ENCODE peak calls at places on chromosomes 6 and 20, in eight cellular contexts. J, D, C, Q, I, L, S and O are unnamed samples.

GRCh38 chr6:119858901-119859300 is 509.3 kb upstream of the MAN1A1 start:
- DNase-seq in S (no peak), C (no peak), I (no peak), Q (no peak), D (no peak), L (peak), J (no peak), O (no peak)

GRCh38 chr6:2986722-2987196 is 12.9 kb upstream of the NQO2 start:
- DNase-seq in J (no peak), S (no peak), Q (no peak), D (no peak), C (peak), L (peak), I (peak), O (no peak)

GRCh38 chr20:34705383-34706021 is 1.4 kb downstream of the TP53INP2 start:
- DNase-seq in Q (peak), I (no peak), C (no peak), J (no peak), D (peak), L (peak), S (peak), O (peak)

GRCh38 chr6:3912366-3913076 is 63.3 kb downstream of the FAM50B start:
- DNase-seq in J (no peak), D (no peak), S (no peak), C (peak), L (no peak), I (no peak), Q (no peak), O (peak)

GRCh38 chr20:24149881-24150307 is 161.3 kb upstream of the GGTLC1 start:
- DNase-seq in D (peak), S (peak), L (no peak), I (peak), C (no peak), Q (no peak), J (no peak), O (no peak)

GRCh38 chr6:169073311-169073710 is 180.3 kb downstream of the THBS2 start:
- DNase-seq in C (no peak), D (no peak), J (no peak), S (no peak), Q (no peak), L (no peak), I (no peak), O (no peak)

GRCh38 chr20:49400410-49400809 is 82.1 kb downstream of the KCNB1 start:
- DNase-seq in L (no peak), J (peak), D (peak), S (no peak), C (peak), I (no peak), Q (no peak), O (peak)

GRCh38 chr6:140346461-140346860 is 972.0 kb upstream of the CITED2 start:
- DNase-seq in J (peak), D (peak), Q (no peak), S (no peak), C (no peak), I (no peak), L (no peak), O (no peak)

GRCh38 chr6:124924333-124924759 is 37.9 kb upstream of the RNF217 start:
- DNase-seq in D (no peak), C (no peak), S (peak), Q (no peak), I (no peak), J (no peak), L (no peak), O (no peak)

GRCh38 chr20:41369673-41370072 is 3.1 kb upstream of the EMILIN3 start:
- DNase-seq in D (no peak), L (no peak), I (no peak), S (no peak), J (no peak), C (no peak), Q (no peak), O (no peak)

GRCh38 chr20:34246126-34246626 is 5.0 kb downstream of the ASIP start:
- DNase-seq in S (no peak), I (no peak), C (no peak), J (no peak), D (no peak), L (no peak), Q (no peak), O (no peak)

GRCh38 chr6:121897337-121897760 is 461.9 kb downstream of the GJA1 start:
- DNase-seq in L (peak), Q (no peak), S (no peak), I (no peak), D (no peak), J (no peak), C (no peak), O (no peak)

GRCh38 chr6:7051780-7052440 is 55.9 kb upstream of the RREB1 start:
- DNase-seq in L (no peak), S (no peak), Q (peak), I (peak), C (peak), D (peak), J (peak), O (peak)

GRCh38 chr6:45415778-45416518 is 38.2 kb upstream of the SUPT3H start:
- DNase-seq in C (no peak), D (no peak), Q (no peak), L (no peak), I (no peak), S (no peak), J (no peak), O (no peak)

GRCh38 chr6:33073431-33073871 is at the start of gene HLA-DPA1:
- DNase-seq in D (no peak), C (peak), L (peak), Q (peak), S (peak), J (no peak), I (no peak), O (peak)

GRCh38 chr6:142548571-142548970 is 246.8 kb downstream of the ADGRG6 start:
- DNase-seq in S (no peak), I (no peak), J (no peak), L (no peak), D (no peak), C (no peak), Q (no peak), O (no peak)

GRCh38 chr6:142550310-142550709 is 248.5 kb downstream of the ADGRG6 start:
- DNase-seq in I (no peak), J (no peak), C (no peak), L (no peak), Q (no peak), D (no peak), S (no peak), O (no peak)

GRCh38 chr6:142551145-142551811 is 249.5 kb downstream of the ADGRG6 start:
- DNase-seq in S (peak), J (no peak), L (peak), C (no peak), I (no peak), D (no peak), Q (no peak), O (no peak)
- TF ChIP-seq CTCF in S (no peak), J (no peak), L (peak), C (no peak), I (no peak), D (no peak), Q (no peak), O (no peak)

GRCh38 chr6:158819977-158820632 is 937 bp upstream of the EZR start:
- DNase-seq in C (no peak), D (no peak), I (no peak), S (no peak), Q (no peak), L (peak), J (no peak), O (no peak)
- H3K4me3 ChIP-seq in C (no peak), D (no peak), I (no peak), S (no peak), Q (no peak), L (no peak), J (no peak), O (no peak)

GRCh38 chr6:99789767-99790166 is 183.1 kb downstream of the PRDM13 start:
- DNase-seq in C (no peak), I (no peak), S (no peak), Q (no peak), D (no peak), J (no peak), L (no peak), O (no peak)

DNA sequence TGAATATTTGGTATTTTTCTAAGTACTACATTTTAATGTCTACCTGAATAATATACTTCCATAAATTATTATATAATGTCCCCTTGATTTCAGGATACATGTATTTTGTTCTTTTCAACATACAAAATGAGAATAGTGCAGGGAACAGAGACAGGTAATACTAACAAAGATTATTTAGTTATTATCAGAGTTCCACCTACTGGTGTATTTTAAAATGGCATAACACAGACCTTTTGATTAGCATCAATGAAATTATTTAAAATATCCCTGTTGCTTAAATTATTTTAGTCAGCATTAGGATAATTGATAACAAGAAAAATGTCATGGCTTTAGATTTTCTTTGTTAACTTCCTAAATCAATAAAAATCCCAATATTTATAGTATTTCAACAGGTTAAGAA is 184.0 kb downstream of the PRDM13 start:
- DNase-seq in C (no peak), Q (no peak), L (no peak), D (no peak), I (no peak), S (no peak), J (no peak), O (no peak)
- TF ChIP-seq CTCF in C (no peak), Q (peak), L (no peak), D (no peak), I (no peak), S (peak), J (no peak), O (no peak)

GRCh38 chr20:21099653-21100589 is 6.2 kb downstream of the LINC00237 start:
- DNase-seq in D (peak), L (no peak), I (no peak), C (no peak), Q (peak), S (peak), J (peak), O (no peak)
- H3K4me3 ChIP-seq in D (peak), L (peak), I (peak), C (no peak), Q (peak), S (peak), J (peak), O (peak)

GRCh38 chr6:116447496-116448011 is 13.6 kb upstream of the CALHM6 start:
- DNase-seq in I (no peak), C (no peak), J (no peak), D (no peak), S (peak), Q (no peak), L (peak), O (no peak)
- TF ChIP-seq CTCF in I (no peak), C (no peak), J (no peak), D (no peak), S (no peak), Q (no peak), L (no peak), O (no peak)